ENCODE peak calls at places on chromosome X, in nine cellular contexts. One of them, this sample, is unnamed.

GRCh38 chrX:38879631-38880220 is 78.5 kb downstream of the MID1IP1 start:
- DNase-seq in upper lobe of left lung: no peak
- DNase-seq in vagina: no peak
- DNase-seq in uterus: no peak
- DNase-seq in ovary: no peak
- DNase-seq in heart left ventricle: no peak
- DNase-seq in stomach: peak; percentile 32
- DNase-seq in IMR-90: no peak
- DNase-seq in spleen: peak; percentile 78
- DNase-seq in this sample: peak; percentile 4

GRCh38 chrX:68133181-68133580 is 300.1 kb downstream of the OPHN1 start:
- DNase-seq in heart left ventricle: no peak
- DNase-seq in IMR-90: no peak
- DNase-seq in stomach: no peak
- DNase-seq in uterus: no peak
- DNase-seq in spleen: no peak
- DNase-seq in upper lobe of left lung: no peak
- DNase-seq in vagina: no peak
- DNase-seq in ovary: no peak
- DNase-seq in this sample: no peak

GRCh38 chrX:37646254-37646653 is 39.3 kb upstream of the XK start:
- DNase-seq in upper lobe of left lung: no peak
- DNase-seq in heart left ventricle: no peak
- DNase-seq in IMR-90: no peak
- DNase-seq in spleen: no peak
- DNase-seq in ovary: no peak
- DNase-seq in uterus: no peak
- DNase-seq in stomach: no peak
- DNase-seq in vagina: no peak
- DNase-seq in this sample: no peak

GRCh38 chrX:119880076-119880475 is 8.4 kb downstream of the NDUFA1 start:
- DNase-seq in heart left ventricle: no peak
- DNase-seq in uterus: no peak
- DNase-seq in vagina: no peak
- DNase-seq in stomach: no peak
- DNase-seq in upper lobe of left lung: no peak
- DNase-seq in spleen: no peak
- DNase-seq in ovary: no peak
- DNase-seq in IMR-90: no peak
- DNase-seq in this sample: no peak

GRCh38 chrX:17923546-17923945 is 62.4 kb upstream of the RAI2 start:
- DNase-seq in spleen: no peak
- DNase-seq in upper lobe of left lung: no peak
- DNase-seq in stomach: no peak
- DNase-seq in vagina: no peak
- DNase-seq in heart left ventricle: no peak
- DNase-seq in IMR-90: no peak
- DNase-seq in ovary: no peak
- DNase-seq in uterus: no peak
- DNase-seq in this sample: no peak

GRCh38 chrX:24241822-24242648 is 71.8 kb downstream of the SUPT20HL2 start:
- DNase-seq in stomach: no peak
- DNase-seq in heart left ventricle: no peak
- DNase-seq in ovary: no peak
- DNase-seq in uterus: no peak
- DNase-seq in vagina: no peak
- DNase-seq in spleen: no peak
- DNase-seq in IMR-90: peak; percentile 39
- DNase-seq in upper lobe of left lung: no peak
- DNase-seq in this sample: no peak

GRCh38 chrX:153703036-153703370 is 15.3 kb downstream of the SLC6A8 start:
- DNase-seq in uterus: peak; percentile 66
- DNase-seq in stomach: peak; percentile 86
- DNase-seq in spleen: no peak
- DNase-seq in ovary: peak; percentile 74
- DNase-seq in heart left ventricle: peak; percentile 84
- DNase-seq in vagina: no peak
- DNase-seq in upper lobe of left lung: peak; percentile 63
- DNase-seq in IMR-90: peak; percentile 75
- DNase-seq in this sample: peak; percentile 43

GRCh38 chrX:150856101-150856500 is 42.4 kb downstream of the CD99L2 start:
- DNase-seq in stomach: no peak
- DNase-seq in vagina: no peak
- DNase-seq in heart left ventricle: no peak
- DNase-seq in IMR-90: peak; percentile 13
- DNase-seq in spleen: no peak
- DNase-seq in upper lobe of left lung: no peak
- DNase-seq in ovary: no peak
- DNase-seq in uterus: no peak
- DNase-seq in this sample: no peak

GRCh38 chrX:52839137-52839536 is 28.1 kb downstream of the XAGE5 start:
- DNase-seq in uterus: no peak
- DNase-seq in heart left ventricle: no peak
- DNase-seq in upper lobe of left lung: no peak
- DNase-seq in vagina: no peak
- DNase-seq in spleen: no peak
- DNase-seq in stomach: no peak
- DNase-seq in ovary: no peak
- DNase-seq in IMR-90: no peak
- DNase-seq in this sample: no peak

GRCh38 chrX:76555816-76556215 is 128.3 kb downstream of the MAGEE1 start:
- DNase-seq in ovary: no peak
- DNase-seq in upper lobe of left lung: no peak
- DNase-seq in heart left ventricle: no peak
- DNase-seq in uterus: no peak
- DNase-seq in stomach: no peak
- DNase-seq in vagina: no peak
- DNase-seq in IMR-90: peak; percentile 22
- DNase-seq in spleen: no peak
- DNase-seq in this sample: no peak

GRCh38 chrX:151694661-151695582 is at the start of gene PRRG3:
- DNase-seq in heart left ventricle: no peak
- DNase-seq in spleen: no peak
- DNase-seq in ovary: no peak
- DNase-seq in uterus: no peak
- DNase-seq in vagina: no peak
- DNase-seq in IMR-90: no peak
- DNase-seq in stomach: no peak
- DNase-seq in upper lobe of left lung: peak; percentile 73
- DNase-seq in this sample: no peak

DNA sequence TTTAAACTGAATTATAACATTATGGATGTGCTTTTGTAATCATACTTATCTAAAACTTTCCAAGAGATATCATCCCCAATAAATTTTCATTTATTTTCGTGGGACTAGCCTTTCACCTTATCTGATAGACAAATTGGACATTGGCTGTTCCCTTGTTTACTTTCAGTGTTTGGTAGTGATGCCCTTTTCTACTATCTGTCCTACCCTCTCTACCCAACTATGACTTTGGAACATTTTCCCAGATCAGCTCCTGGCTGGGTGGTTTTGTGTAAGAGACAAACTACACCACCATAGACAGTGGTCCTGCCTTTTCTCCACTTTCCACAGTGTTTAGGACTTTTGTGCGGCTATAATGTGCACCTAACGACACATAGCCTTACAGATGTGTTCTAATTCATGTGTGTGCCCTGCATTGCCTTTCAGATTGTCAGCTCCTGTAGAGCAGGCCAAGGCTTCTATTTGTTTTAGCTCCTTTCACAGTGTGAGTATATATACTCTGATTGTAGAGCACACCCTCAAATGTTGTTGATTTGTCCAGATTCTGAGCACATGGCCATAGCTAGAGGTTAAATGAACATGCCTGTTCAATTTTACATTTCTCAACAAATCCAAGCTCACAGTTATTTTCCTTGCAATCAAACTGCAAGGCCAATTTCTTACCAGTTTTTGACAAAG is 63.0 kb upstream of the TRPC5OS start:
- DNase-seq in stomach: no peak
- DNase-seq in uterus: no peak
- DNase-seq in spleen: no peak
- DNase-seq in heart left ventricle: no peak
- DNase-seq in IMR-90: no peak
- DNase-seq in vagina: no peak
- DNase-seq in upper lobe of left lung: no peak
- DNase-seq in ovary: no peak
- DNase-seq in this sample: no peak
- H3K4me3 ChIP-seq in stomach: no peak overlapping the region
- H3K4me3 ChIP-seq in uterus: no peak overlapping the region
- H3K4me3 ChIP-seq in spleen: no peak overlapping the region
- H3K4me3 ChIP-seq in heart left ventricle: no peak overlapping the region
- H3K4me3 ChIP-seq in IMR-90: no peak overlapping the region
- H3K4me3 ChIP-seq in vagina: no peak overlapping the region
- H3K4me3 ChIP-seq in upper lobe of left lung: no peak overlapping the region
- H3K4me3 ChIP-seq in ovary: no peak overlapping the region
- H3K4me3 ChIP-seq in this sample: no peak overlapping the region

DNA sequence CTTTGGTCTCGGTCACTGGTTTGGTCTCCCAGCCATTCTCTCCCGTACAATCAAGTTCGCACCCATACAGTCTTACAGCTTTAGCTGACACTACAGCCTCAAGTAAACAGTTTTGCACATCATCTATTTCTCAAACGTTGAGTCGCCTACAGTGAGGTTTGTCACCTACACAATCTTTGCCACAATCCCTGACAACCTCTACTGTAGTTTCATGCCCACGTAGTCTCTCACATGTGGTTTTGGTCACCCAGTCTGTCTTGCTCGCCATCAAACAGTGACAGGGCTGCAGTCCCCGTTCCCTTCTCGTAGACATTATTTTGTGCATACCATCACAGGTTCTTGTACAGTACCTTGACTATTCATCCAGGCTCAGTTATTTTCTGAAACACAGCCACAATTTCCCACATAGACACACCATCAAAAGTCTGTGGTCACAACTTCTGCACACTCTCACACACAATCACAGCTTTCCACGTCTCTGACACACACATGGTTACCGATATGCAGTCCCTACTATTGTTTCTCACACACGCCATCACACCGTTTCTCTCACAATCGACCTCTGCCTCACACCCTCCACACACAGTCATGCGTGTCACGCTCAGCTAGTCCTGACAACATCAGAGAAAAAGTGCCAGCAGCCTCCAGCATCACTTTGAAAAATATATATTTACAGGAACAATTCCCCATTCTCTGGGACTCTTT is 5.3 kb upstream of the CFP start:
- DNase-seq in uterus: no peak
- DNase-seq in vagina: no peak
- DNase-seq in spleen: no peak
- DNase-seq in heart left ventricle: no peak
- DNase-seq in upper lobe of left lung: no peak
- DNase-seq in ovary: no peak
- DNase-seq in IMR-90: no peak
- DNase-seq in stomach: no peak
- DNase-seq in this sample: no peak
- TF ChIP-seq POLR2A in uterus: no peak
- TF ChIP-seq POLR2A in vagina: no peak
- TF ChIP-seq POLR2A in spleen: no peak
- TF ChIP-seq POLR2A in heart left ventricle: no peak
- TF ChIP-seq POLR2A in upper lobe of left lung: no peak
- TF ChIP-seq POLR2A in ovary: no peak
- TF ChIP-seq POLR2A in IMR-90: no peak
- TF ChIP-seq POLR2A in stomach: no peak
- TF ChIP-seq POLR2A in this sample: no peak

GRCh38 chrX:71996826-71997225 is 86.2 kb downstream of the NHSL2 start:
- DNase-seq in spleen: no peak
- DNase-seq in IMR-90: no peak
- DNase-seq in heart left ventricle: peak; percentile 58
- DNase-seq in upper lobe of left lung: no peak
- DNase-seq in ovary: no peak
- DNase-seq in vagina: peak; percentile 90
- DNase-seq in uterus: peak; percentile 45
- DNase-seq in stomach: no peak
- DNase-seq in this sample: no peak

GRCh38 chrX:71997320-71997719 is 86.7 kb downstream of the NHSL2 start:
- DNase-seq in upper lobe of left lung: no peak
- DNase-seq in stomach: no peak
- DNase-seq in ovary: no peak
- DNase-seq in IMR-90: no peak
- DNase-seq in heart left ventricle: no peak
- DNase-seq in spleen: no peak
- DNase-seq in vagina: peak; percentile 37
- DNase-seq in uterus: no peak
- DNase-seq in this sample: no peak

GRCh38 chrX:72001471-72001870 is 90.8 kb downstream of the NHSL2 start:
- DNase-seq in spleen: no peak
- DNase-seq in ovary: no peak
- DNase-seq in IMR-90: no peak
- DNase-seq in vagina: peak; percentile 70
- DNase-seq in uterus: no peak
- DNase-seq in stomach: no peak
- DNase-seq in upper lobe of left lung: no peak
- DNase-seq in heart left ventricle: no peak
- DNase-seq in this sample: no peak

GRCh38 chrX:71999535-71999934 is 88.9 kb downstream of the NHSL2 start:
- DNase-seq in uterus: no peak
- DNase-seq in ovary: no peak
- DNase-seq in stomach: no peak
- DNase-seq in vagina: no peak
- DNase-seq in upper lobe of left lung: no peak
- DNase-seq in heart left ventricle: no peak
- DNase-seq in spleen: no peak
- DNase-seq in IMR-90: no peak
- DNase-seq in this sample: no peak

GRCh38 chrX:71998836-71999509 is 88.3 kb downstream of the NHSL2 start:
- DNase-seq in spleen: no peak
- DNase-seq in vagina: peak; percentile 64
- DNase-seq in uterus: peak; percentile 43
- DNase-seq in heart left ventricle: no peak
- DNase-seq in upper lobe of left lung: no peak
- DNase-seq in ovary: no peak
- DNase-seq in stomach: peak; percentile 38
- DNase-seq in IMR-90: no peak
- DNase-seq in this sample: no peak
- H3K4me3 ChIP-seq in spleen: no peak overlapping the region
- H3K4me3 ChIP-seq in vagina: no peak overlapping the region
- H3K4me3 ChIP-seq in uterus: no peak overlapping the region
- H3K4me3 ChIP-seq in heart left ventricle: no peak overlapping the region
- H3K4me3 ChIP-seq in upper lobe of left lung: no peak overlapping the region
- H3K4me3 ChIP-seq in ovary: no peak overlapping the region
- H3K4me3 ChIP-seq in stomach: no peak overlapping the region
- H3K4me3 ChIP-seq in IMR-90: no peak overlapping the region
- H3K4me3 ChIP-seq in this sample: no peak overlapping the region

DNA sequence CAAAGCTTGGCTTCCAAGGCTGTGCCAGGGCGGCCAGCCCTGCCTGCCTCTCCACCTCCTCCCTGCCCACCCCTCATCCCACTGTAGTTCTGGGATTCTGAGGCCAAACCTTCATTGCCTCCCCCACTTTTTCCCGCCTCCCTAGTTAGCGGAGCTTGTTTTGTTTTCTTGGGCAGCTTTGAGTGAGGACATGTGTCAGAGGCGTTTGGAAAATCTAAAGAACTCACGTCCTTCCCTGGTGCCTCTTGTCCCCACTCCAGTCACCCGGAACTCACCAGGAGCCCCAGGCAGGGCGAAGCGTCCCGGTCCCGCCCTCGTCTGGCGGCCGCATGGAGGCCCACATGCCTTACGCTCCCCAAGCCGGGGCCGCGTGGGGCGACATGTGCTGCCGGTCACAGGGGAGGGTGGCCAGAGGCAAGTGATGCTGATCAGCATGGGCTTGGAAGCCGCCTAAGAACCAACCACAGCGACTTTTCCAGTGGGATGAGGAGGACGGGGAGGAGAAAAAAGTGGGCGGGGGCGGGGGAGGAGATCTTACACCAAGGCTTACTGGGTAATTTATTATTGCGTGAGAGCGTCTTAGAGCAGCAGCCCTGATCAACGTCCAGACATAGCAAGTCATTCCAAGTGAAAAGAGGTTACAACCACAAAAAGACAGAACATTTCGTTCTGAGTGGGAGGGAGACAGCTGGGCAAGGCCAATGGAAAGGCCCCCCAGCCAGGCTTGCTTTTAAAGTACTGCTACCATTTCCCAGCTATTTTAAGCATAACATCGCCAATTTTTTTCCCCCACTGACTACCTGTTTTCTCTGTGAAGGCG is 48.5 kb downstream of the PRPS1 start:
- DNase-seq in vagina: no peak
- DNase-seq in upper lobe of left lung: peak; percentile 96
- DNase-seq in heart left ventricle: peak; percentile 89
- DNase-seq in IMR-90: peak; percentile 84
- DNase-seq in ovary: peak; percentile 81
- DNase-seq in uterus: peak; percentile 87
- DNase-seq in stomach: peak; percentile 77
- DNase-seq in spleen: peak; percentile 92
- DNase-seq in this sample: peak; percentile 77
- TF ChIP-seq POLR2A in vagina: no peak
- TF ChIP-seq POLR2A in upper lobe of left lung: peak; percentile 74
- TF ChIP-seq POLR2A in heart left ventricle: no peak
- TF ChIP-seq POLR2A in IMR-90: peak; percentile 17
- TF ChIP-seq POLR2A in ovary: peak; percentile 67
- TF ChIP-seq POLR2A in uterus: peak; percentile 41
- TF ChIP-seq POLR2A in stomach: no peak
- TF ChIP-seq POLR2A in spleen: no peak
- TF ChIP-seq POLR2A in this sample: peak; percentile 42